ENCODE peak calls at places on chromosomes 11 and 22, in ten cellular contexts. A is stimulated activated CD4-positive, alpha-beta T cell treated with anti-CD3 and anti-CD28 coated beads, Interleukin-1b, Interleukin-23, amount 100 ng/mL, for 1 hour; N is thoracic aorta; Z is lower leg skin; M is osteocyte; P is NCI-H446 treated with DMSO at 0.1 percent for 48 hours; X is NCI-H1092 treated with DMSO at 0.1 percent for 48 hours; D is omental fat pad; L is left ventricle myocardium inferior; E is cardiac muscle cell. O is an unnamed sample.

GRCh38 chr11:58659404-58659803 is 36.9 kb downstream of the CNTF start:
- DNase-seq in A (no peak), N (no peak), Z (no peak), M (no peak), P (no peak), X (no peak), D (no peak), L (no peak), E (no peak), O (no peak)

GRCh38 chr11:66002648-66003225 is 434 bp downstream of the BANF1 start:
- DNase-seq in A (peak; percentile 32), N (no peak), Z (no peak), M (no peak), P (no peak), X (peak; percentile 70), D (no peak), L (peak; percentile 50), E (peak; percentile 57), O (peak; percentile 61)

GRCh38 chr11:27178859-27179258 is 138.2 kb downstream of the BBOX1 start:
- DNase-seq in A (no peak), N (no peak), Z (peak; percentile 49), M (no peak), P (no peak), X (no peak), D (no peak), L (no peak), E (no peak), O (no peak)

GRCh38 chr22:19537941-19538488 is 13.8 kb upstream of the CLDN5 start:
- DNase-seq in A (no peak), N (no peak), Z (no peak), M (no peak), P (no peak), X (no peak), D (no peak), L (no peak), E (no peak), O (no peak)

GRCh38 chr11:65420506-65421203 is 1.9 kb upstream of the NEAT1 start:
- DNase-seq in A (no peak), N (no peak), Z (no peak), M (peak; percentile 19), P (no peak), X (no peak), D (peak; percentile 20), L (no peak), E (no peak), O (peak; percentile 47)

GRCh38 chr11:74371269-74372039 is 26.8 kb downstream of the PGM2L1 start:
- DNase-seq in A (no peak), N (no peak), Z (no peak), M (no peak), P (no peak), X (peak; percentile 37), D (no peak), L (no peak), E (peak; percentile 21), O (no peak)

GRCh38 chr11:29616611-29617010 is 400.2 kb downstream of the KCNA4 start:
- DNase-seq in A (no peak), N (no peak), Z (no peak), M (no peak), P (no peak), X (no peak), D (no peak), L (no peak), E (peak; percentile 51), O (no peak)

GRCh38 chr22:28231423-28231822 is 312.4 kb upstream of the PITPNB start:
- DNase-seq in A (no peak), N (no peak), Z (no peak), M (no peak), P (no peak), X (no peak), D (no peak), L (no peak), E (peak; percentile 56), O (no peak)

GRCh38 chr22:47292546-47293320 is 530.3 kb downstream of the TBC1D22A start:
- DNase-seq in A (no peak), N (no peak), Z (no peak), M (peak; percentile 80), P (no peak), X (no peak), D (no peak), L (no peak), E (peak; percentile 10), O (no peak)

GRCh38 chr11:35781342-35782171 is 119.0 kb downstream of the TRIM44 start:
- DNase-seq in A (no peak), N (no peak), Z (no peak), M (no peak), P (no peak), X (no peak), D (no peak), L (no peak), E (peak; percentile 52), O (no peak)

GRCh38 chr11:74008373-74009229 is at the start of gene UCP3:
- DNase-seq in A (no peak), N (no peak), Z (no peak), M (no peak), P (no peak), X (peak; percentile 22), D (no peak), L (no peak), E (no peak), O (no peak)

GRCh38 chr22:35337932-35338331 is 38.2 kb downstream of the TOM1 start:
- DNase-seq in A (no peak), N (no peak), Z (no peak), M (no peak), P (no peak), X (no peak), D (no peak), L (no peak), E (no peak), O (no peak)

GRCh38 chr22:49855491-49855911 is 1.9 kb downstream of the ZBED4 start:
- DNase-seq in A (no peak), N (no peak), Z (no peak), M (no peak), P (no peak), X (no peak), D (no peak), L (no peak), E (peak; percentile 27), O (no peak)

GRCh38 chr11:33396361-33396760 is 139.2 kb downstream of the HIPK3 start:
- DNase-seq in A (no peak), N (no peak), Z (no peak), M (peak; percentile 4), P (no peak), X (no peak), D (no peak), L (no peak), E (no peak), O (no peak)

GRCh38 chr11:120801801-120802689 is 221.9 kb upstream of the TBCEL start:
- DNase-seq in A (no peak), N (no peak), Z (peak; percentile 47), M (no peak), P (peak; percentile 42), X (peak; percentile 75), D (peak; percentile 80), L (peak; percentile 44), E (peak; percentile 68), O (peak; percentile 62)

GRCh38 chr11:65696802-65697552 is 15.1 kb upstream of the KAT5 start:
- DNase-seq in A (no peak), N (no peak), Z (no peak), M (no peak), P (no peak), X (no peak), D (no peak), L (no peak), E (no peak), O (no peak)

GRCh38 chr22:25485626-25486545 is 78.6 kb upstream of the GRK3 start:
- DNase-seq in A (no peak), N (no peak), Z (no peak), M (no peak), P (no peak), X (no peak), D (no peak), L (no peak), E (no peak), O (no peak)

GRCh38 chr11:41392591-41392990 is 66.9 kb downstream of the LRRC4C start:
- DNase-seq in A (no peak), N (no peak), Z (no peak), M (no peak), P (no peak), X (no peak), D (no peak), L (no peak), E (no peak), O (no peak)

GRCh38 chr22:46028069-46028991 is 51.4 kb upstream of the WNT7B start:
- DNase-seq in A (no peak), N (no peak), Z (no peak), M (no peak), P (no peak), X (no peak), D (peak; percentile 21), L (peak; percentile 16), E (no peak), O (no peak)